ENCODE peak calls at places on chromosomes 16 and 17, in four cellular contexts. U, L, W and M are unnamed samples.

GRCh38 chr17:38608648-38609047 is 2.9 kb upstream of the SRCIN1 start:
- DNase-seq in U (no peak), L (no peak), W (no peak), M (no peak)

GRCh38 chr17:76395980-76396379 is 11.6 kb downstream of the SPHK1 start:
- DNase-seq in U (no peak), L (no peak), W (no peak), M (no peak)

GRCh38 chr17:19239544-19239943 is 2.4 kb downstream of the EPN2 start:
- DNase-seq in U (no peak), L (no peak), W (no peak), M (no peak)

GRCh38 chr16:15996432-15997109 is 47.2 kb downstream of the ABCC1 start:
- DNase-seq in U (no peak), L (no peak), W (peak; percentile 94), M (no peak)

GRCh38 chr16:87229230-87230192 is 87.7 kb downstream of the C16orf95 start:
- DNase-seq in U (no peak), L (no peak), W (no peak), M (no peak)

GRCh38 chr17:79777844-79778503 is at the start of gene CBX2:
- DNase-seq in U (peak; percentile 86), L (peak; percentile 87), W (no peak), M (no peak)

GRCh38 chr16:69194488-69194887 is 7.5 kb downstream of the SNTB2 start:
- DNase-seq in U (no peak), L (no peak), W (no peak), M (no peak)

GRCh38 chr16:4548124-4548523 is 8.0 kb upstream of the C16orf96 start:
- DNase-seq in U (no peak), L (no peak), W (no peak), M (no peak)

GRCh38 chr17:67239597-67239996 is 5.4 kb downstream of the HELZ start:
- DNase-seq in U (no peak), L (no peak), W (peak; percentile 81), M (no peak)

GRCh38 chr16:22739077-22739476 is 74.9 kb upstream of the HS3ST2 start:
- DNase-seq in U (no peak), L (no peak), W (no peak), M (no peak)

GRCh38 chr16:68235882-68236803 is at the start of gene ESRP2:
- DNase-seq in U (peak; percentile 54), L (no peak), W (peak; percentile 23), M (no peak)

GRCh38 chr17:68035131-68035522 is 408 bp upstream of the KPNA2 start:
- DNase-seq in U (peak; percentile 94), L (peak; percentile 98), W (no peak), M (peak; percentile 95)